ENCODE peak calls at places on chromosomes 16 and 17, in seven cellular contexts. R is colonic mucosa; L is GM04503; S is HS-5; I is CD4-positive, CD25-positive, alpha-beta regulatory T cell; E is activated naive CD8-positive, alpha-beta T cell treated with anti-CD3 and anti-CD28 coated beads, Interleukin-2, amount 50 U/mL, for 16 hours; M is pons. C is an unnamed sample.

GRCh38 chr16:19601083-19601976 is 45.8 kb downstream of the VPS35L start:
- DNase-seq in E (no peak), S (peak; percentile 18), I (no peak), M (peak; percentile 90), L (no peak), R (peak; percentile 33), C (no peak)

GRCh38 chr16:84759061-84759460 is 59.3 kb downstream of the USP10 start:
- DNase-seq in L (no peak), R (no peak), E (no peak), I (no peak), S (no peak), M (no peak), C (no peak)

GRCh38 chr16:67169642-67170167 is 633 bp upstream of the NOL3 start:
- DNase-seq in E (no peak), L (no peak), S (no peak), R (peak; percentile 58), I (no peak), M (no peak), C (no peak)

GRCh38 chr17:62626719-62627218 is 701 bp upstream of the MRC2 start:
- DNase-seq in L (no peak), I (no peak), S (peak; percentile 51), E (no peak), M (no peak), R (peak; percentile 32), C (no peak)

GRCh38 chr16:3059041-3059722 is 6.3 kb upstream of the IL32 start:
- DNase-seq in M (peak; percentile 66), I (peak; percentile 82), R (peak; percentile 92), S (peak; percentile 46), E (peak; percentile 76), L (peak; percentile 50), C (peak; percentile 90)

GRCh38 chr16:4414187-4414909 is 2.0 kb downstream of the CORO7 start:
- DNase-seq in S (no peak), E (peak; percentile 67), M (no peak), I (peak; percentile 77), L (no peak), R (no peak), C (peak; percentile 78)

GRCh38 chr17:68533887-68534700 is 21.9 kb downstream of the PRKAR1A start:
- DNase-seq in I (no peak), R (no peak), M (no peak), S (no peak), L (peak; percentile 13), E (no peak), C (no peak)

GRCh38 chr16:22366889-22367288 is 7.5 kb downstream of the CDR2 start:
- DNase-seq in M (no peak), I (no peak), S (no peak), R (no peak), E (no peak), L (no peak), C (no peak)

GRCh38 chr17:45341389-45342158 is 24.8 kb upstream of the MAP3K14 start:
- DNase-seq in R (no peak), L (peak; percentile 74), M (no peak), E (no peak), S (peak; percentile 89), I (no peak), C (no peak)

GRCh38 chr17:59292174-59292523 is 39.3 kb upstream of the YPEL2 start:
- DNase-seq in S (no peak), R (no peak), M (no peak), L (no peak), E (no peak), I (no peak), C (no peak)

GRCh38 chr17:72119963-72120877 is 600 bp upstream of the SOX9 start:
- DNase-seq in S (no peak), R (peak; percentile 56), I (no peak), M (peak; percentile 49), E (no peak), L (no peak), C (no peak)

GRCh38 chr16:46714797-46715591 is 25.5 kb downstream of the ORC6 start:
- DNase-seq in L (no peak), R (no peak), E (no peak), S (no peak), I (no peak), M (no peak), C (no peak)

GRCh38 chr16:67613808-67614207 is 31.1 kb upstream of the CARMIL2 start:
- DNase-seq in E (no peak), S (no peak), M (no peak), L (no peak), R (no peak), I (no peak), C (no peak)

GRCh38 chr17:2053380-2054261 is 1.3 kb upstream of the HIC1 start:
- DNase-seq in E (peak; percentile 49), R (peak; percentile 76), I (peak; percentile 75), L (no peak), S (no peak), M (no peak), C (peak; percentile 79)

GRCh38 chr17:76612977-76613851 is 27.6 kb upstream of the ST6GALNAC2 start:
- DNase-seq in I (no peak), S (no peak), E (no peak), M (no peak), L (no peak), R (no peak), C (no peak)

GRCh38 chr16:77373726-77374125 is 61.1 kb downstream of the ADAMTS18 start:
- DNase-seq in R (no peak), M (no peak), L (no peak), I (no peak), S (no peak), E (no peak), C (no peak)

GRCh38 chr17:79563237-79564013 is 47.4 kb downstream of the RBFOX3 start:
- DNase-seq in I (no peak), S (peak; percentile 49), L (peak; percentile 0), R (no peak), E (no peak), M (no peak), C (no peak)

GRCh38 chr17:4716081-4716480 is 5.6 kb downstream of the ARRB2 start:
- DNase-seq in E (no peak), I (no peak), L (no peak), R (no peak), M (no peak), S (no peak), C (no peak)

GRCh38 chr16:5024632-5025031 is 9.1 kb downstream of the NAGPA start:
- DNase-seq in S (no peak), M (peak; percentile 42), E (no peak), L (no peak), R (peak; percentile 57), I (no peak), C (no peak)

GRCh38 chr17:42311240-42312034 is 23.1 kb downstream of the STAT5A start:
- DNase-seq in E (no peak), I (no peak), R (peak; percentile 64), L (peak; percentile 70), M (peak; percentile 71), S (no peak), C (no peak)

GRCh38 chr17:81551458-81552243 is 502 bp downstream of the FAAP100 start:
- DNase-seq in R (peak; percentile 58), L (no peak), M (no peak), E (no peak), S (no peak), I (no peak), C (no peak)

C was measured in immature natural killer cell.